ENCODE peak calls at places on chromosomes 7 and 10, in six cellular contexts. X is astrocyte; Y is activated CD4-positive, alpha-beta T cell treated with anti-CD3 and anti-CD28 coated beads, Interleukin-2, amount 10 ng/mL, durations not matched to agents 7 days and 5 days; N is CD4-positive, alpha-beta memory T cell; P is H9; F is osteocyte. H is an unnamed sample.

GRCh38 chr7:76310102-76310957 is 7.9 kb downstream of the HSPB1 start:
- DNase-seq in X (no peak), Y (no peak), N (no peak), P (no peak), F (peak; percentile 89), H (no peak)

GRCh38 chr10:58579011-58579655 is 66.5 kb downstream of the BICC1 start:
- DNase-seq in X (no peak), Y (no peak), N (no peak), P (no peak), F (no peak), H (no peak)

GRCh38 chr7:66886152-66886551 is 34.9 kb upstream of the TMEM248 start:
- DNase-seq in X (no peak), Y (no peak), N (no peak), P (no peak), F (no peak), H (no peak)

GRCh38 chr10:131127610-131128009 is 183.9 kb downstream of the TCERG1L start:
- DNase-seq in X (no peak), Y (no peak), N (no peak), P (no peak), F (no peak), H (no peak)

GRCh38 chr10:69160809-69161225 is 19.2 kb upstream of the SUPV3L1 start:
- DNase-seq in X (peak; percentile 25), Y (no peak), N (no peak), P (no peak), F (no peak), H (no peak)

GRCh38 chr10:99234739-99235468 is 748 bp downstream of the HPSE2 start:
- DNase-seq in X (no peak), Y (no peak), N (no peak), P (no peak), F (no peak), H (no peak)

GRCh38 chr10:70265032-70265689 is 18.6 kb downstream of the NPFFR1 start:
- DNase-seq in X (no peak), Y (no peak), N (no peak), P (peak; percentile 88), F (no peak), H (no peak)

GRCh38 chr7:48899932-48900331 is 24.4 kb upstream of the CDC14C start:
- DNase-seq in X (peak; percentile 85), Y (no peak), N (no peak), P (no peak), F (no peak), H (no peak)

GRCh38 chr7:101533103-101533465 is 96.0 kb downstream of the MYL10 start:
- DNase-seq in X (no peak), Y (no peak), N (no peak), P (no peak), F (no peak), H (no peak)

GRCh38 chr7:135186841-135187253 is 16.3 kb upstream of the CYREN start:
- DNase-seq in X (no peak), Y (no peak), N (no peak), P (no peak), F (no peak), H (no peak)

GRCh38 chr10:107409517-107409916 is 245.0 kb upstream of the SORCS1 start:
- DNase-seq in X (peak; percentile 1), Y (no peak), N (no peak), P (no peak), F (no peak), H (no peak)

H was measured in CD4-positive, CD25-positive, alpha-beta regulatory T cell.